ENCODE peak calls at places on chromosome 19, in eight cellular contexts. One of them, this sample, is unnamed.

GRCh38 chr19:16330368-16330801 is 5.8 kb downstream of the KLF2 start:
- DNase-seq in dorsolateral prefrontal cortex: no peak
- DNase-seq in heart left ventricle: peak
- DNase-seq in NB4: peak
- DNase-seq in heart right ventricle: peak
- DNase-seq in GM12865: peak
- DNase-seq in pancreas: peak
- DNase-seq in AG09319: no peak
- DNase-seq in this sample: no peak

GRCh38 chr19:54415208-54415900 is at the start of gene TTYH1:
- DNase-seq in pancreas: peak
- DNase-seq in heart right ventricle: no peak
- DNase-seq in heart left ventricle: no peak
- DNase-seq in AG09319: no peak
- DNase-seq in GM12865: no peak
- DNase-seq in dorsolateral prefrontal cortex: peak
- DNase-seq in NB4: no peak
- DNase-seq in this sample: no peak

GRCh38 chr19:18898081-18898532 is 2.1 kb upstream of the CERS1 start:
- DNase-seq in AG09319: no peak
- DNase-seq in heart left ventricle: no peak
- DNase-seq in NB4: no peak
- DNase-seq in dorsolateral prefrontal cortex: no peak
- DNase-seq in heart right ventricle: no peak
- DNase-seq in GM12865: no peak
- DNase-seq in pancreas: no peak
- DNase-seq in this sample: no peak

GRCh38 chr19:32361574-32362317 is 16.3 kb downstream of the ZNF507 start:
- DNase-seq in GM12865: no peak
- DNase-seq in pancreas: no peak
- DNase-seq in dorsolateral prefrontal cortex: no peak
- DNase-seq in heart right ventricle: no peak
- DNase-seq in heart left ventricle: no peak
- DNase-seq in AG09319: no peak
- DNase-seq in NB4: no peak
- DNase-seq in this sample: no peak

GRCh38 chr19:46413262-46414031 is at the start of gene CCDC8:
- DNase-seq in NB4: peak
- DNase-seq in AG09319: peak
- DNase-seq in heart left ventricle: peak
- DNase-seq in dorsolateral prefrontal cortex: peak
- DNase-seq in heart right ventricle: peak
- DNase-seq in GM12865: no peak
- DNase-seq in pancreas: peak
- DNase-seq in this sample: peak

GRCh38 chr19:32921624-32922023 is 50.1 kb downstream of the CEP89 start:
- DNase-seq in pancreas: no peak
- DNase-seq in AG09319: no peak
- DNase-seq in heart right ventricle: no peak
- DNase-seq in dorsolateral prefrontal cortex: no peak
- DNase-seq in GM12865: no peak
- DNase-seq in heart left ventricle: no peak
- DNase-seq in NB4: no peak
- DNase-seq in this sample: no peak

GRCh38 chr19:35211545-35212230 is 16.9 kb downstream of the FAM187B start:
- DNase-seq in pancreas: no peak
- DNase-seq in heart right ventricle: peak
- DNase-seq in GM12865: no peak
- DNase-seq in heart left ventricle: peak
- DNase-seq in NB4: peak
- DNase-seq in AG09319: no peak
- DNase-seq in dorsolateral prefrontal cortex: no peak
- DNase-seq in this sample: no peak

GRCh38 chr19:13189600-13189999 is 39.4 kb downstream of the IER2 start:
- DNase-seq in heart left ventricle: no peak
- DNase-seq in pancreas: no peak
- DNase-seq in heart right ventricle: no peak
- DNase-seq in NB4: no peak
- DNase-seq in dorsolateral prefrontal cortex: no peak
- DNase-seq in GM12865: no peak
- DNase-seq in AG09319: no peak
- DNase-seq in this sample: no peak

GRCh38 chr19:16026131-16026530 is 50.2 kb upstream of the TPM4 start:
- DNase-seq in AG09319: no peak
- DNase-seq in pancreas: no peak
- DNase-seq in heart right ventricle: no peak
- DNase-seq in NB4: no peak
- DNase-seq in heart left ventricle: no peak
- DNase-seq in GM12865: no peak
- DNase-seq in dorsolateral prefrontal cortex: peak
- DNase-seq in this sample: no peak

GRCh38 chr19:51258761-51259160 is 7.9 kb downstream of the SIGLECL1 start:
- DNase-seq in GM12865: no peak
- DNase-seq in NB4: no peak
- DNase-seq in heart right ventricle: no peak
- DNase-seq in heart left ventricle: no peak
- DNase-seq in pancreas: no peak
- DNase-seq in AG09319: no peak
- DNase-seq in dorsolateral prefrontal cortex: no peak
- DNase-seq in this sample: no peak

GRCh38 chr19:55070755-55071502 is 4.7 kb upstream of the EPS8L1 start:
- DNase-seq in dorsolateral prefrontal cortex: no peak
- DNase-seq in pancreas: peak
- DNase-seq in NB4: peak
- DNase-seq in AG09319: no peak
- DNase-seq in heart left ventricle: no peak
- DNase-seq in GM12865: no peak
- DNase-seq in heart right ventricle: no peak
- DNase-seq in this sample: no peak

GRCh38 chr19:16587031-16588023 is 15.1 kb upstream of the SLC35E1 start:
- DNase-seq in heart left ventricle: no peak
- DNase-seq in pancreas: no peak
- DNase-seq in dorsolateral prefrontal cortex: peak
- DNase-seq in heart right ventricle: no peak
- DNase-seq in GM12865: peak
- DNase-seq in AG09319: no peak
- DNase-seq in NB4: peak
- DNase-seq in this sample: no peak

GRCh38 chr19:19402656-19403372 is 2.7 kb upstream of the GATAD2A start:
- DNase-seq in GM12865: no peak
- DNase-seq in heart right ventricle: no peak
- DNase-seq in dorsolateral prefrontal cortex: no peak
- DNase-seq in AG09319: no peak
- DNase-seq in pancreas: no peak
- DNase-seq in heart left ventricle: no peak
- DNase-seq in NB4: peak
- DNase-seq in this sample: no peak

GRCh38 chr19:6002591-6002990 is 24.7 kb upstream of the RANBP3 start:
- DNase-seq in heart right ventricle: no peak
- DNase-seq in dorsolateral prefrontal cortex: no peak
- DNase-seq in AG09319: no peak
- DNase-seq in pancreas: no peak
- DNase-seq in heart left ventricle: no peak
- DNase-seq in NB4: no peak
- DNase-seq in GM12865: no peak
- DNase-seq in this sample: no peak

DNA sequence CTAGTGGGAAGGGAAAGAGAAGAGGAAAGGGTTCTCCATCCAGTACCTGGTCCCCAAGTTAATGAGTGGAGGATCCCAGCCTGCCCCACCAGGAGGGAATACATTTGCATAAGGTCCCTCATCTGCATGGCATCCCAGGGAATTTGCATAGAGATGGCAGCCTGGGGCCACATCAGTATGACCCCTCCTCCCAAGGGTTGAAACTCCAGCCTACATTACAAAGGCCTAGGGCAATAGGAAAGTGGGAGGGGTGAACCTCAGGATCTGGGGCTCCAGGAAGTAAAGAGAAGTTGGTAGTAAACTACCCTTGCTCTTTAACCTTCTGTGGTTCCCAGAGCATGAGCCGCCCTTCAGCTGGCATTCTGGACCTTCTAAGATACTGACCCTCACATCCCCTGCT is 6.8 kb upstream of the NECTIN2 start:
- DNase-seq in GM12865: no peak
- DNase-seq in NB4: no peak
- DNase-seq in pancreas: no peak
- DNase-seq in AG09319: no peak
- DNase-seq in heart right ventricle: no peak
- DNase-seq in heart left ventricle: no peak
- DNase-seq in dorsolateral prefrontal cortex: no peak
- DNase-seq in this sample: no peak
- TF ChIP-seq CTCF in GM12865: no peak
- TF ChIP-seq CTCF in NB4: no peak
- TF ChIP-seq CTCF in pancreas: no peak
- TF ChIP-seq CTCF in AG09319: no peak
- TF ChIP-seq CTCF in heart right ventricle: no peak
- TF ChIP-seq CTCF in heart left ventricle: no peak
- TF ChIP-seq CTCF in dorsolateral prefrontal cortex: no peak
- TF ChIP-seq CTCF in this sample: no peak

GRCh38 chr19:3124630-3125029 is 11.2 kb upstream of the GNA15 start:
- DNase-seq in heart left ventricle: no peak
- DNase-seq in AG09319: no peak
- DNase-seq in heart right ventricle: no peak
- DNase-seq in dorsolateral prefrontal cortex: no peak
- DNase-seq in pancreas: peak
- DNase-seq in NB4: no peak
- DNase-seq in GM12865: no peak
- DNase-seq in this sample: no peak

GRCh38 chr19:3131168-3131567 is 4.7 kb upstream of the GNA15 start:
- DNase-seq in heart left ventricle: no peak
- DNase-seq in heart right ventricle: no peak
- DNase-seq in GM12865: no peak
- DNase-seq in dorsolateral prefrontal cortex: no peak
- DNase-seq in NB4: no peak
- DNase-seq in AG09319: no peak
- DNase-seq in pancreas: no peak
- DNase-seq in this sample: no peak

GRCh38 chr19:3125900-3126524 is 9.8 kb upstream of the GNA15 start:
- DNase-seq in pancreas: peak
- DNase-seq in dorsolateral prefrontal cortex: peak
- DNase-seq in AG09319: no peak
- DNase-seq in heart left ventricle: peak
- DNase-seq in heart right ventricle: peak
- DNase-seq in GM12865: peak
- DNase-seq in NB4: peak
- DNase-seq in this sample: no peak

GRCh38 chr19:3132971-3133792 is 2.7 kb upstream of the GNA15 start:
- DNase-seq in dorsolateral prefrontal cortex: no peak
- DNase-seq in heart right ventricle: no peak
- DNase-seq in pancreas: no peak
- DNase-seq in AG09319: no peak
- DNase-seq in GM12865: peak
- DNase-seq in heart left ventricle: no peak
- DNase-seq in NB4: peak
- DNase-seq in this sample: no peak

GRCh38 chr19:3129112-3129511 is 6.7 kb upstream of the GNA15 start:
- DNase-seq in dorsolateral prefrontal cortex: no peak
- DNase-seq in heart right ventricle: no peak
- DNase-seq in AG09319: peak
- DNase-seq in GM12865: peak
- DNase-seq in NB4: peak
- DNase-seq in pancreas: no peak
- DNase-seq in heart left ventricle: no peak
- DNase-seq in this sample: no peak
- TF ChIP-seq CTCF in dorsolateral prefrontal cortex: peak
- TF ChIP-seq CTCF in heart right ventricle: peak
- TF ChIP-seq CTCF in AG09319: peak
- TF ChIP-seq CTCF in GM12865: peak
- TF ChIP-seq CTCF in NB4: peak
- TF ChIP-seq CTCF in pancreas: no peak
- TF ChIP-seq CTCF in heart left ventricle: peak
- TF ChIP-seq CTCF in this sample: peak

GRCh38 chr19:9836021-9836420 is 903 bp downstream of the PIN1 start:
- DNase-seq in AG09319: no peak
- DNase-seq in pancreas: no peak
- DNase-seq in GM12865: peak
- DNase-seq in dorsolateral prefrontal cortex: no peak
- DNase-seq in heart left ventricle: no peak
- DNase-seq in heart right ventricle: no peak
- DNase-seq in NB4: peak
- DNase-seq in this sample: no peak

GRCh38 chr19:9834302-9834725 is 804 bp upstream of the PIN1 start:
- DNase-seq in dorsolateral prefrontal cortex: no peak
- DNase-seq in GM12865: no peak
- DNase-seq in pancreas: no peak
- DNase-seq in AG09319: no peak
- DNase-seq in heart left ventricle: no peak
- DNase-seq in heart right ventricle: no peak
- DNase-seq in NB4: peak
- DNase-seq in this sample: no peak

GRCh38 chr19:9835507-9835949 is 410 bp downstream of the PIN1 start:
- DNase-seq in GM12865: no peak
- DNase-seq in heart left ventricle: no peak
- DNase-seq in NB4: peak
- DNase-seq in AG09319: no peak
- DNase-seq in heart right ventricle: no peak
- DNase-seq in pancreas: no peak
- DNase-seq in dorsolateral prefrontal cortex: no peak
- DNase-seq in this sample: no peak

GRCh38 chr19:9838324-9838723 is 3.2 kb downstream of the PIN1 start:
- DNase-seq in GM12865: no peak
- DNase-seq in heart right ventricle: no peak
- DNase-seq in AG09319: no peak
- DNase-seq in NB4: no peak
- DNase-seq in heart left ventricle: no peak
- DNase-seq in dorsolateral prefrontal cortex: no peak
- DNase-seq in pancreas: no peak
- DNase-seq in this sample: no peak

GRCh38 chr19:9834726-9835506 is at the start of gene PIN1:
- DNase-seq in dorsolateral prefrontal cortex: peak
- DNase-seq in GM12865: peak
- DNase-seq in NB4: peak
- DNase-seq in AG09319: peak
- DNase-seq in heart right ventricle: peak
- DNase-seq in pancreas: peak
- DNase-seq in heart left ventricle: peak
- DNase-seq in this sample: peak
- TF ChIP-seq CTCF in dorsolateral prefrontal cortex: peak
- TF ChIP-seq CTCF in GM12865: peak
- TF ChIP-seq CTCF in NB4: peak
- TF ChIP-seq CTCF in AG09319: peak
- TF ChIP-seq CTCF in heart right ventricle: peak
- TF ChIP-seq CTCF in pancreas: peak
- TF ChIP-seq CTCF in heart left ventricle: peak
- TF ChIP-seq CTCF in this sample: no peak

DNA sequence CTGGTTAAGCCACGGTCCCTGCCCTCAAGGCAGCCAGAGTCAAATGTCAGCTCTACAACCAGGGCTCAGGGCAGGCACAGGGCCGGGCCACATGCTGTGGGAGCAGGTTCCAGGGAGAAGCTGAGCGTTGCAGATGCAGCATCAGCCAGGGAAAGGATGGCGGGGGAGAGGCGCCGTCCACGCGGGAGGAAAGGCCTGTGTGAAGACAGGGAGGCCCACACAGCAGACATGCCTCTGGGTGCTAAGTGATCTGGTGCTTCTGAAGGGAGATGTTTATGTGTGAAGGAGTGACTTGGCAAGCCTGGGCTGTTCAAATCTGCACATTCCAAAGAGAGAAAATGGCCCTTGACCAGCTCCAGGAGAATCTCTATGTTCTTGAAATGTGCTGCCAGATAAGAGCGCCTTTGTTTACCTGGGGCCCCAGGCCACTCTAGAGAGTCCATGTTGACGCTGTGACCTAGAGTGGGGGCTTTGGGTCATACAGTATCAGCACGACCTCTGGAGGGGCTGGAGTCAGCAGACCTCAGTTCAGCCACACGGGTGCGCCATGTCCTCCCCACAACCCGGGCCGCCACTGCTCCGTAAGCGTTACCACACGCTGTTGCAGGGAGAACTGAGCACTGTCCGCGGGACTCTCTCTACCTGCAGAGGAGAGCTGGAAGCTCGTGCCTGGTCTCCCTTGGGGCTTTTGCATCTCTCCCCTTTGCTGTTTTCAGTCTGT is 15.9 kb upstream of the ATF5 start:
- DNase-seq in heart left ventricle: no peak
- DNase-seq in AG09319: no peak
- DNase-seq in dorsolateral prefrontal cortex: peak
- DNase-seq in pancreas: no peak
- DNase-seq in NB4: no peak
- DNase-seq in GM12865: peak
- DNase-seq in heart right ventricle: no peak
- DNase-seq in this sample: no peak
- TF ChIP-seq CTCF in heart left ventricle: no peak
- TF ChIP-seq CTCF in AG09319: no peak
- TF ChIP-seq CTCF in dorsolateral prefrontal cortex: no peak
- TF ChIP-seq CTCF in pancreas: no peak
- TF ChIP-seq CTCF in NB4: no peak
- TF ChIP-seq CTCF in GM12865: peak
- TF ChIP-seq CTCF in heart right ventricle: no peak
- TF ChIP-seq CTCF in this sample: no peak

This sample was measured in mesothelial cell of epicardium.